ENCODE peak calls at places on chromosomes 6 and 20, in nine cellular contexts. G is frontal cortex; V is NCI-H1105; K is CD4-positive, alpha-beta T cell; Q is ovary; E is epithelial cell of esophagus; I is AG09319; T is non-pigmented ciliary epithelial cell; D is psoas muscle. N is an unnamed sample.

GRCh38 chr6:27830212-27830664 is 82.0 kb downstream of the OR2B2 start:
- DNase-seq in Q (no peak), D (no peak), I (no peak), V (no peak), E (peak; percentile 15), T (no peak), K (no peak), G (no peak), N (no peak)

GRCh38 chr6:137487947-137488735 is 6.1 kb downstream of the OLIG3 start:
- DNase-seq in Q (no peak), I (no peak), D (no peak), V (no peak), T (no peak), E (no peak), K (no peak), G (no peak), N (no peak)

GRCh38 chr6:148345176-148345575 is 2.5 kb downstream of the SASH1 start:
- DNase-seq in D (no peak), K (no peak), E (no peak), T (no peak), I (no peak), G (no peak), Q (no peak), V (no peak), N (no peak)

GRCh38 chr20:40305303-40305702 is 383.7 kb downstream of the MAFB start:
- DNase-seq in K (no peak), D (peak; percentile 80), V (no peak), E (no peak), G (no peak), I (no peak), T (no peak), Q (no peak), N (no peak)

GRCh38 chr6:72386324-72386723 is 235.5 kb upstream of the KCNQ5 start:
- DNase-seq in T (no peak), G (no peak), D (no peak), Q (no peak), K (no peak), V (no peak), I (no peak), E (peak; percentile 6), N (no peak)

GRCh38 chr6:132456700-132457143 is 55.4 kb upstream of the MOXD1 start:
- DNase-seq in G (peak; percentile 3), D (no peak), T (no peak), Q (no peak), K (no peak), I (no peak), V (no peak), E (no peak), N (no peak)

GRCh38 chr6:56291278-56291917 is 44.0 kb upstream of the COL21A1 start:
- DNase-seq in V (no peak), Q (no peak), I (no peak), T (no peak), D (no peak), G (no peak), E (no peak), K (no peak), N (no peak)

GRCh38 chr6:46329568-46329967 is 158.8 kb upstream of the ENPP5 start:
- DNase-seq in I (no peak), D (no peak), G (no peak), V (no peak), T (no peak), Q (peak; percentile 22), K (no peak), E (no peak), N (no peak)

GRCh38 chr20:38138086-38138777 is 26.8 kb downstream of the TGM2 start:
- DNase-seq in K (no peak), I (no peak), Q (no peak), T (no peak), V (no peak), D (no peak), G (no peak), E (no peak), N (no peak)

N was measured in CD8-positive, alpha-beta T cell.